ENCODE peak calls at places on chromosomes 12 and 14, in ten cellular contexts. P is A549, B is heart left ventricle, S is HepG2, T is GM12878, J is body of pancreas, A is upper lobe of left lung, R is gastrocnemius medialis, C is right lobe of liver, L is K562. O is an unnamed sample.

GRCh38 chr12:71771069-71771468 is 16.4 kb downstream of the RAB21 start:
- ATAC-seq in A (no peak), B (no peak), P (no peak), T (no peak), R (no peak), C (no peak), J (no peak), L (no peak), S (no peak), O (no peak)

GRCh38 chr14:104604461-104605449 is at the start of gene TMEM179:
- ATAC-seq in P (peak), T (no peak), R (no peak), C (peak), S (peak), L (peak), A (no peak), J (peak), B (peak), O (peak)

GRCh38 chr14:94767321-94767878 is 2.5 kb downstream of the GSC start:
- ATAC-seq in S (no peak), A (peak), T (no peak), B (no peak), C (peak), R (no peak), P (no peak), L (no peak), J (no peak), O (no peak)

GRCh38 chr12:13582421-13582820 is 385.9 kb downstream of the EMP1 start:
- ATAC-seq in B (no peak), R (no peak), S (no peak), P (no peak), J (no peak), L (no peak), A (no peak), C (peak), T (no peak), O (no peak)

GRCh38 chr14:38363217-38363616 is 107.3 kb upstream of the CLEC14A start:
- ATAC-seq in R (no peak), C (no peak), T (no peak), P (no peak), J (no peak), L (no peak), A (no peak), B (no peak), S (no peak), O (no peak)

GRCh38 chr12:42462486-42462885 is 127.1 kb downstream of the PRICKLE1 start:
- ATAC-seq in L (no peak), B (peak), R (no peak), S (no peak), P (no peak), J (no peak), T (no peak), C (no peak), A (no peak), O (no peak)

GRCh38 chr14:54435500-54435981 is 5.6 kb downstream of the CNIH1 start:
- ATAC-seq in L (peak), P (no peak), B (no peak), J (no peak), C (no peak), A (no peak), R (no peak), T (peak), S (no peak), O (no peak)

GRCh38 chr14:52553671-52554575 is 1.3 kb downstream of the GPR137C start:
- ATAC-seq in R (no peak), C (peak), B (peak), A (no peak), J (peak), L (peak), S (peak), T (peak), P (no peak), O (peak)

GRCh38 chr12:132490481-132491348 is 764 bp downstream of the FBRSL1 start:
- ATAC-seq in S (no peak), J (peak), C (no peak), R (no peak), B (no peak), A (no peak), P (no peak), T (no peak), L (no peak), O (peak)

DNA sequence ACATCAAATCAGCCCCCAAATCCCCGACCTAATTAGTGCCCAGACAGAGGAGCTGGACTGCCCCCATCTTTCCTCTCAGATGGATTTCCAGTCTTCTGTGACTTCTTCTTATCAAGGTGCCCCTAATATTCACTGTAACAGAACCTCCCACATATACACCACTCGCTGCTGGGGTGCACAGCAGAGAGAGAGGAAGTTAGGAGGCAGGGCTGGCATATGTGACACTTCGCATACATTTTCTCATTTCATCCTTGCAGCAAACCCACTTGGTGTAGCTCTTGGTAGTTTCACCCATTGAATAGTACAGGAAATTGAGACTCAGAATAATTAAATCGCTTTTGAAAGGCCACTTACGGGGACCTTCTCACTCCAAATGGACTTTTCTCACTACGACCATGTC is 56.5 kb upstream of the CCND2 start:
- ATAC-seq in S (no peak), A (no peak), P (no peak), C (no peak), J (no peak), B (no peak), R (no peak), L (no peak), T (no peak), O (no peak)
- TF ChIP-seq POLR2A in S (no peak), A (no peak), P (no peak), C (no peak), J (no peak), B (no peak), R (no peak), L (no peak), T (no peak), O (no peak)

DNA sequence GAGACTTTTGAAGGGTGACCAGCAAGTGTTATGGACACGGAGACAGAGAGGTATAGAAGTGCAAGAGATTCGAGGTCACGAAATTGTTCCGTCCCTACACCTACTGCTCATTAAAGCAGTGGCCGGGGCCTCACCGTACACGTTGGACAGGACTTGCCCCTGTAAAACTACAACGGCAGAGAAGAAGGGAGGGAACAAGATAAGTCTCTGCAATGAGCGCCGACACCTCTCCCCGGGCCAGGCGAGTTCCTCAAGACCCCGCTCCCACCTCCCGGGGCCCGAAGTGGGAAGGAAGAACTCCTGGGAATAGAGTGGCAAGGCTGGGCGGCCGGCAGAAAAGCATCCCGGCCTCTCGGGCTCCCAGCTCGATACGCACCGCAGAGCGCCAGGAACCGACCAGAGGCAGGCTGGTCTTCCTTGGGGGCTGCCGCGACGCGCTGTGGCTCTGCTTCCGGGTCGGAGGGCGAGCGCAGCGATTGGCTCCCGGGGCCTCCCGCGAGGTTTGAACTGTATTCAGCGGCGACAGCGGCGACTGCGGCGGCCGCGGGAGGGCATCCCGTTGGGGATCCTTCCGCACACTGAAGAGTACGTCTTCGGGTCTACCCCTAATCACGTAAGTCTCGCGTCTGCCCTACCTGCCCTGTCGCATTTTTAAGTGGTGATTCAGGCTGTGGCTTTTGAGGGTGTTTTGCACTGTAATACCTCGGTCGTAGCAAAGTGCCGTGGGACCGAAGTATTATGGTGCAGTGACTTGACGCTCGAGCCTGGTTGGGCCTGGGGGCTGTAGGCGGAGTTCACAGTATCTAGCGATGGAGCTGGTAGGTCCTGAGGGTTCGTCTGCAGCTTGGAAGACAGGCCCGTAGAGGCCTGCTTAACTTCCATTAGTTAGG is at the start of the genes NUP37 and PARPBP:
- ATAC-seq in J (peak), R (peak), C (peak), P (peak), T (peak), A (peak), B (peak), L (peak), S (peak), O (peak)
- TF ChIP-seq POLR2A in J (peak), R (peak), C (peak), P (peak), T (peak), A (peak), B (peak), L (peak), S (peak), O (peak)

GRCh38 chr12:119700078-119700477 is 32.1 kb downstream of the PRKAB1 start:
- ATAC-seq in S (no peak), T (no peak), C (no peak), L (no peak), R (no peak), J (no peak), A (no peak), B (no peak), P (no peak), O (no peak)
- TF ChIP-seq POLR2A in S (no peak), T (no peak), C (no peak), L (no peak), R (no peak), J (no peak), A (no peak), B (no peak), P (no peak), O (no peak)

DNA sequence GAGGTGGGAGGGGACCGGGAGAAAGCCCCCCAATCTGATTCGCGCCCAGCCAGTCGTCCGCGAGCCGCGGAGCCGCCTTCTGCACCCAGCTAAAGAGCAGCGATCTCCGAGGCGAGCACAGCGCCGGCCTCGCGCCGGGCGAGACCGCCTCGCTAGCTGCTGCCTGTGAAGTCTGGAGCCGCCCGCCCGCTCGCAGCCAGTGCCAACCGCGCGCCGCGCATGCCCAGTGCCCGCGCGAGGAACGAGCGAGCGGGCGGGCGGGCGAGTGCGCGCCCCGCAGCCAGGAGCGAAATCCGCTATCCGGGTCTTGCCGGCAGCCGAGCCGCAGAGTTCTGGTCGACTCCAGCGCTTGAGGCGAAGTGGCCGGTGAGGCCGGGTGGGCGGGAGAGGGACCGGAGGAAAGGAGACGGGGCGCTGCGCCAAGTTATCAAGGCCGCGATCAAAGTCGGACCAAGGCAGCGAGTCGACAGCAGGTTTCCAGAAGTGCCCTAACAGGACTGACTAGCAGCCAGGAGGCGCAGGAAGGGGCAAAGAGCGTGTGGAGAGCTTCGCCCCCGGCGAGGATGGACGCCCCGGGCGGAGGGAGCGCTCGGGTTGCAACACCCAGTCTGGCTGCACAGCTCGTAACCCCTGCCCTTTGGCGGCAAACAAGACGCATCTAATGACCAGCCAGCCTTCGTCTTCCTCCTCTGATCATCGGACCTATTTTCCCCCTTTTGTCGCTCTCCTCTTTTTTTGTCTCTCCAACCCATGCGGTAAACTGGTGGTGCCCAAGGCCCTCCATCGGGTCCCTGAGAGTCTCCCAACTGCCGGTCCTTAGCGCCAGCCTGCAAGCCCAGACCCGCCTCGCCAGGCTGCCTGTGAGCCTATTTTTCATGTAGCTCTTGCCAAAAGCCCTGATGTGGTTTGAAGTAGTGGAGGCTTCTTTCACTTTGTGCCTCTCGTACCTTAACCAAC is at the start of gene EPS8:
- ATAC-seq in L (no peak), C (peak), J (peak), R (peak), T (peak), P (peak), B (peak), A (peak), S (peak), O (peak)
- TF ChIP-seq POLR2A in L (no peak), C (peak), J (peak), R (peak), T (peak), P (peak), B (peak), A (peak), S (peak), O (peak)

GRCh38 chr12:55705802-55706402 is 1.8 kb downstream of the ITGA7 start:
- ATAC-seq in T (peak), P (peak), R (no peak), B (peak), A (no peak), J (no peak), S (peak), L (peak), C (peak), O (no peak)

GRCh38 chr12:55707841-55708694 is at the start of gene ITGA7:
- ATAC-seq in L (peak), B (peak), T (peak), R (no peak), S (peak), P (peak), A (peak), J (peak), C (peak), O (peak)

GRCh38 chr12:55706840-55707671 is 648 bp downstream of the ITGA7 start:
- ATAC-seq in R (no peak), L (peak), S (peak), C (peak), B (no peak), J (no peak), P (peak), T (peak), A (no peak), O (no peak)

GRCh38 chr12:55712154-55712553 is 3.7 kb upstream of the BLOC1S1 start:
- ATAC-seq in J (no peak), P (no peak), T (no peak), S (no peak), A (no peak), L (peak), R (no peak), C (no peak), B (peak), O (no peak)

DNA sequence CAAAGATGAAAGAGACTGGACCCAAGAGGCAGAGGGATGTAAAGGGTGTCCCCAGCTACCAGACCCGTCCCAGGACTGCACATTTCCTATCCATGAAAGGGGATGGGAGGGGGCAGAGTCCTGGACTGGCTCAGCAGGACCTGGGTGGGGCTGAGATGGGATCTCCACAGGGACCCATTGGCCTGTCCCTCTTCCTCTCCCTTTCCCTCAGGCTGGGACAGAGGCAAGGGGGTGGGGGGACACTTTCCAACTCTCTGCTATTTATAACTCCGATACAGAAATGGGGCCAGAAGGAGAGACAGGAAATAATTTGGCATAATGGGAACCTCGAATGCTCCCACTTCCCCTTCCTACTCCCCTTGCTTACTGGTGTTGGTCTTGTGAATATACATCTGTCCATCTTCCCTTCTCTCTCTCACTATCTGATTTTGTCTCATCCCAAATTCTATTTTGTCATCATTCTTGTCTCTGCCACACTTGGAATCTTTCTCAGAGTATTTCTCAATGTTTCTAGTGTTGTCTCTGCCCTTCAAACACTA is 1.1 kb upstream of the ITGA7 start:
- ATAC-seq in A (no peak), S (no peak), J (no peak), L (no peak), B (peak), P (peak), T (no peak), R (no peak), C (no peak), O (peak)
- TF ChIP-seq POLR2A in A (no peak), S (no peak), J (no peak), L (no peak), B (peak), P (no peak), T (no peak), R (peak), C (no peak), O (no peak)

GRCh38 chr14:65291561-65291960 is 121.0 kb upstream of the FUT8 start:
- ATAC-seq in P (no peak), J (no peak), L (no peak), S (no peak), C (no peak), A (no peak), B (no peak), R (no peak), T (no peak), O (no peak)
- TF ChIP-seq POLR2A in P (no peak), J (no peak), L (no peak), S (no peak), C (no peak), A (no peak), B (no peak), R (no peak), T (no peak), O (no peak)

DNA sequence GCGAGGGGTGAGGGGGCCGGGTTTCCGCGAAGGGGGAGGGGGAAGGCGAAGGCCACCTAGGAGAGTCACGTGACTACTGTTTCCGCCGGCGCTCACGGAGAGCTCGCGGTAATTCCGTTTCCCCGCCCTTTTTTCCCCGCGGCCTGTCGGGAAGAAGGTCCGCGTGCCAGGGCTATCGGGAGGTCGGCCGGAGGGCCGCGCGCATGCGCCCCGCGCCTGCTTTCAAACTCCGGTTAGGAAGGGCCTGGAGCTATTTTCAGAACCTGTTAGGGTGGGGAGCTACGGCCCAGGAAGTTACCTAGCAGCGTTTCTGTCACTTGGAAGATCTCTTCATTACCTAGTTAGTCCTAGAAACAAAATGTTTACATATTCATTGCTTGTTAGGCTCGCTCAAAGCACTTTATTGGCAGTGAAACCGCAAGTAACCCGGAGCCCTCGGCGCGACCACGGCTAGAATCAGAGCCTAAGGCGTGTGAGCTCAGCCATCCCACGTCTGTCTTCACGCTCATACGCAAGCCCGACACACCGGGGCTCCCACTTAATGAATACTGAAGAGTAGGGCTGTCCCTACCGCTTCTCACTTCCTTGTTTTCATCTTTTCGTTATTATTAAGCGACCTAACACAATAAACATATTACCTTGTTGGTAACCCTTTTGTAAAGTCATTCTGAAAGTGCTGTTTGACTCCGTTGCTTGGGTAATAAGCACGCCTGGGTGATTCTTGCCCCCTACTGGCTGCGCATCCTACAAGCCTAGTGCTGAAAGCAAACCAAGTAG is 682 bp upstream of the SBNO1 start:
- ATAC-seq in T (peak), J (peak), L (peak), C (peak), R (peak), S (peak), P (peak), A (peak), B (peak), O (peak)
- TF ChIP-seq POLR2A in T (peak), J (peak), L (peak), C (peak), R (peak), S (peak), P (peak), A (peak), B (peak), O (peak)